ENCODE peak calls at places on chromosomes 4 and X, in eight cellular contexts. P is fibroblast of lung; Q is RPMI7951; F is H54; Z is HEK293T; Y is OCI-LY7; I is stimulated activated CD8-positive, alpha-beta memory T cell treated with anti-CD3 and anti-CD28 coated beads, Interleukin-12 subunit alpha, Interleukin-12 subunit beta, amount 100 ng/mL, for 4 hours; O is H9. B is an unnamed sample.

GRCh38 chr4:125520258-125520990 is 205.7 kb downstream of the FAT4 start:
- DNase-seq in P (peak; percentile 79), Z (no peak), F (no peak), O (no peak), I (no peak), Y (no peak), Q (peak; percentile 3), B (peak; percentile 4)

GRCh38 chr4:10055871-10056270 is 34.6 kb upstream of the SLC2A9 start:
- DNase-seq in Y (no peak), Q (no peak), Z (no peak), O (no peak), F (no peak), P (peak; percentile 17), I (no peak), B (no peak)

GRCh38 chr4:3310301-3311094 is 17.7 kb downstream of the RGS12 start:
- DNase-seq in O (peak; percentile 24), P (no peak), F (no peak), I (no peak), Y (no peak), Z (no peak), Q (no peak), B (no peak)

GRCh38 chr4:16862688-16863087 is 35.8 kb downstream of the LDB2 start:
- DNase-seq in Y (no peak), F (no peak), Z (no peak), Q (no peak), P (peak; percentile 67), I (no peak), O (no peak), B (no peak)

GRCh38 chr4:182825003-182825402 is 92.2 kb downstream of the DCTD start:
- DNase-seq in F (no peak), Y (no peak), I (no peak), Z (no peak), Q (no peak), O (no peak), P (no peak), B (no peak)

GRCh38 chr4:98626350-98626749 is 32.1 kb downstream of the TSPAN5 start:
- DNase-seq in Q (peak; percentile 85), I (no peak), O (peak; percentile 70), F (peak; percentile 49), Z (no peak), P (peak; percentile 97), Y (no peak), B (peak; percentile 97)

GRCh38 chrX:3712080-3712869 is 1.2 kb downstream of the PRKX start:
- DNase-seq in Q (peak; percentile 7), Y (peak; percentile 19), P (peak; percentile 40), Z (no peak), F (no peak), I (no peak), O (no peak), B (no peak)

GRCh38 chr4:119550857-119551532 is 77.6 kb downstream of the PDE5A start:
- DNase-seq in I (no peak), Q (no peak), Y (no peak), P (peak; percentile 76), Z (peak; percentile 22), F (no peak), O (no peak), B (peak; percentile 41)

GRCh38 chr4:173411106-173411703 is 12.3 kb upstream of the SCRG1 start:
- DNase-seq in I (no peak), Y (no peak), P (no peak), Q (no peak), O (no peak), Z (no peak), F (no peak), B (no peak)

GRCh38 chr4:129218897-129219296 is 122.9 kb downstream of the C4orf33 start:
- DNase-seq in I (no peak), F (no peak), Z (no peak), P (peak; percentile 53), Q (no peak), Y (no peak), O (no peak), B (peak; percentile 23)

GRCh38 chr4:17763352-17763890 is 18.0 kb downstream of the FAM184B start:
- DNase-seq in O (no peak), P (no peak), F (no peak), Z (no peak), I (no peak), Q (peak; percentile 30), Y (no peak), B (no peak)

GRCh38 chr4:26860922-26861433 is 337 bp downstream of the STIM2 start:
- DNase-seq in I (peak; percentile 37), P (peak; percentile 55), Z (peak; percentile 13), F (peak; percentile 5), Q (peak; percentile 57), Y (peak; percentile 76), O (peak; percentile 57), B (no peak)

GRCh38 chrX:42247241-42247640 is 323.9 kb upstream of the CASK start:
- DNase-seq in I (no peak), Q (peak; percentile 3), Z (no peak), O (no peak), Y (no peak), P (peak; percentile 15), F (no peak), B (peak; percentile 3)

GRCh38 chr4:89129080-89129640 is 17.8 kb downstream of the TIGD2 start:
- DNase-seq in O (no peak), Y (no peak), I (no peak), F (no peak), Q (no peak), Z (no peak), P (peak; percentile 83), B (no peak)

GRCh38 chr4:98688416-98689290 is 30.2 kb upstream of the TSPAN5 start:
- DNase-seq in P (peak; percentile 69), I (no peak), O (no peak), F (peak; percentile 24), Z (no peak), Q (peak; percentile 92), Y (no peak), B (peak; percentile 96)

GRCh38 chrX:150575415-150575814 is 7.0 kb downstream of the MTM1 start:
- DNase-seq in Q (peak; percentile 81), Z (no peak), Y (no peak), I (peak; percentile 14), P (peak; percentile 45), F (no peak), O (no peak), B (peak; percentile 34)

GRCh38 chrX:55486736-55487135 is 2.9 kb downstream of the USP51 start:
- DNase-seq in O (no peak), F (no peak), Z (no peak), P (peak; percentile 31), Q (peak; percentile 64), Y (no peak), I (no peak), B (peak; percentile 52)

GRCh38 chrX:49192722-49193328 is 6.7 kb upstream of the PRICKLE3 start:
- DNase-seq in F (no peak), Z (peak; percentile 46), Q (peak; percentile 31), O (peak; percentile 55), P (peak; percentile 16), I (no peak), Y (peak; percentile 49), B (no peak)

GRCh38 chr4:123939621-123940020 is 543.0 kb downstream of the SPRY1 start:
- DNase-seq in Q (peak; percentile 82), P (peak; percentile 91), Z (peak; percentile 10), O (no peak), F (peak; percentile 11), I (no peak), Y (no peak), B (peak; percentile 86)